ENCODE peak calls at places on chromosomes 4 and X, in four cellular contexts. One of them, this sample, is unnamed.

GRCh38 chr4:11130195-11130975 is 298.3 kb downstream of the HS3ST1 start:
- DNase-seq in CD8-positive, alpha-beta memory T cell: no peak
- DNase-seq in NCI-H1694: no peak
- DNase-seq in Peyer's patch: no peak
- DNase-seq in this sample: no peak

GRCh38 chr4:184313710-184314659 is 96.3 kb upstream of the ENPP6 start:
- DNase-seq in Peyer's patch: peak
- DNase-seq in CD8-positive, alpha-beta memory T cell: no peak
- DNase-seq in NCI-H1694: no peak
- DNase-seq in this sample: no peak

GRCh38 chr4:167185465-167185864 is 48.8 kb downstream of the SPOCK3 start:
- DNase-seq in NCI-H1694: no peak
- DNase-seq in CD8-positive, alpha-beta memory T cell: no peak
- DNase-seq in Peyer's patch: no peak
- DNase-seq in this sample: no peak

GRCh38 chrX:29490606-29491005 is 724.8 kb upstream of the MAGEB2 start:
- DNase-seq in NCI-H1694: no peak
- DNase-seq in CD8-positive, alpha-beta memory T cell: no peak
- DNase-seq in Peyer's patch: no peak
- DNase-seq in this sample: no peak

GRCh38 chrX:13101439-13102139 is 57.2 kb upstream of the FAM9C start:
- DNase-seq in Peyer's patch: peak
- DNase-seq in NCI-H1694: no peak
- DNase-seq in CD8-positive, alpha-beta memory T cell: peak
- DNase-seq in this sample: no peak

GRCh38 chr4:3683744-3684421 is 82.3 kb upstream of the ADRA2C start:
- DNase-seq in CD8-positive, alpha-beta memory T cell: no peak
- DNase-seq in Peyer's patch: no peak
- DNase-seq in NCI-H1694: no peak
- DNase-seq in this sample: no peak

GRCh38 chr4:121679267-121679666 is 17.5 kb downstream of the ANXA5 start:
- DNase-seq in CD8-positive, alpha-beta memory T cell: no peak
- DNase-seq in NCI-H1694: no peak
- DNase-seq in Peyer's patch: no peak
- DNase-seq in this sample: no peak

GRCh38 chrX:150683536-150684146 is 9.6 kb upstream of the MTMR1 start:
- DNase-seq in NCI-H1694: peak
- DNase-seq in CD8-positive, alpha-beta memory T cell: no peak
- DNase-seq in Peyer's patch: no peak
- DNase-seq in this sample: no peak

GRCh38 chr4:8645753-8646124 is 53.2 kb downstream of the CPZ start:
- DNase-seq in Peyer's patch: no peak
- DNase-seq in NCI-H1694: no peak
- DNase-seq in CD8-positive, alpha-beta memory T cell: no peak
- DNase-seq in this sample: peak

GRCh38 chrX:111259559-111259958 is 10.7 kb downstream of the CAPN6 start:
- DNase-seq in CD8-positive, alpha-beta memory T cell: no peak
- DNase-seq in Peyer's patch: no peak
- DNase-seq in NCI-H1694: no peak
- DNase-seq in this sample: no peak

GRCh38 chrX:40143987-40144386 is 46.2 kb upstream of the BCOR start:
- DNase-seq in NCI-H1694: no peak
- DNase-seq in CD8-positive, alpha-beta memory T cell: no peak
- DNase-seq in Peyer's patch: no peak
- DNase-seq in this sample: no peak

GRCh38 chr4:1644906-1645657 is 39.0 kb downstream of the FAM53A start:
- DNase-seq in Peyer's patch: no peak
- DNase-seq in CD8-positive, alpha-beta memory T cell: no peak
- DNase-seq in NCI-H1694: peak
- DNase-seq in this sample: no peak

GRCh38 chr4:16496501-16496900 is 270.2 kb upstream of the TAPT1 start:
- DNase-seq in CD8-positive, alpha-beta memory T cell: no peak
- DNase-seq in Peyer's patch: no peak
- DNase-seq in NCI-H1694: no peak
- DNase-seq in this sample: no peak

GRCh38 chr4:173934933-173935620 is 348.4 kb downstream of the FBXO8 start:
- DNase-seq in CD8-positive, alpha-beta memory T cell: no peak
- DNase-seq in Peyer's patch: no peak
- DNase-seq in NCI-H1694: no peak
- DNase-seq in this sample: no peak

GRCh38 chr4:77600521-77601451 is 4.8 kb upstream of the CXCL13 start:
- DNase-seq in CD8-positive, alpha-beta memory T cell: no peak
- DNase-seq in NCI-H1694: no peak
- DNase-seq in Peyer's patch: no peak
- DNase-seq in this sample: peak

GRCh38 chrX:39654183-39654925 is 443.4 kb downstream of the BCOR start:
- DNase-seq in CD8-positive, alpha-beta memory T cell: no peak
- DNase-seq in NCI-H1694: no peak
- DNase-seq in Peyer's patch: no peak
- DNase-seq in this sample: no peak

GRCh38 chr4:187302456-187302855 is 578.8 kb upstream of the FAT1 start:
- DNase-seq in Peyer's patch: no peak
- DNase-seq in NCI-H1694: no peak
- DNase-seq in CD8-positive, alpha-beta memory T cell: no peak
- DNase-seq in this sample: no peak

GRCh38 chr4:172989984-172990711 is 178.5 kb upstream of the GALNT7 start:
- DNase-seq in NCI-H1694: no peak
- DNase-seq in Peyer's patch: no peak
- DNase-seq in CD8-positive, alpha-beta memory T cell: no peak
- DNase-seq in this sample: no peak

GRCh38 chr4:83455300-83456183 is at the start of the genes HELQ and MRPS18C:
- DNase-seq in NCI-H1694: peak
- DNase-seq in CD8-positive, alpha-beta memory T cell: peak
- DNase-seq in Peyer's patch: peak
- DNase-seq in this sample: peak

GRCh38 chr4:184355111-184355604 is 119.2 kb downstream of the IRF2 start:
- DNase-seq in CD8-positive, alpha-beta memory T cell: no peak
- DNase-seq in NCI-H1694: no peak
- DNase-seq in Peyer's patch: peak
- DNase-seq in this sample: no peak

GRCh38 chr4:5082381-5082780 is 31.1 kb downstream of the STK32B start:
- DNase-seq in CD8-positive, alpha-beta memory T cell: no peak
- DNase-seq in Peyer's patch: no peak
- DNase-seq in NCI-H1694: no peak
- DNase-seq in this sample: no peak

GRCh38 chr4:165204462-165204830 is 2.9 kb upstream of the KLHL2 start:
- DNase-seq in NCI-H1694: no peak
- DNase-seq in CD8-positive, alpha-beta memory T cell: no peak
- DNase-seq in Peyer's patch: no peak
- DNase-seq in this sample: no peak

GRCh38 chr4:127162741-127163140 is 470.0 kb upstream of the INTU start:
- DNase-seq in CD8-positive, alpha-beta memory T cell: no peak
- DNase-seq in Peyer's patch: no peak
- DNase-seq in NCI-H1694: no peak
- DNase-seq in this sample: no peak

GRCh38 chr4:107740381-107740780 is 20.3 kb upstream of the PAPSS1 start:
- DNase-seq in Peyer's patch: no peak
- DNase-seq in CD8-positive, alpha-beta memory T cell: no peak
- DNase-seq in NCI-H1694: no peak
- DNase-seq in this sample: no peak

GRCh38 chr4:132992686-132993085 is 156.4 kb upstream of the PCDH10 start:
- DNase-seq in NCI-H1694: no peak
- DNase-seq in Peyer's patch: no peak
- DNase-seq in CD8-positive, alpha-beta memory T cell: no peak
- DNase-seq in this sample: no peak

GRCh38 chrX:41449615-41450014 is 2.5 kb downstream of the NYX start:
- DNase-seq in Peyer's patch: no peak
- DNase-seq in CD8-positive, alpha-beta memory T cell: no peak
- DNase-seq in NCI-H1694: no peak
- DNase-seq in this sample: no peak

GRCh38 chr4:60485279-60485678 is 714.8 kb upstream of the ADGRL3 start:
- DNase-seq in CD8-positive, alpha-beta memory T cell: no peak
- DNase-seq in Peyer's patch: no peak
- DNase-seq in NCI-H1694: no peak
- DNase-seq in this sample: no peak

GRCh38 chr4:12791536-12791935 is 692.6 kb downstream of the RAB28 start:
- DNase-seq in NCI-H1694: no peak
- DNase-seq in CD8-positive, alpha-beta memory T cell: no peak
- DNase-seq in Peyer's patch: no peak
- DNase-seq in this sample: no peak

GRCh38 chr4:17188035-17188967 is 289.9 kb upstream of the LDB2 start:
- DNase-seq in Peyer's patch: no peak
- DNase-seq in CD8-positive, alpha-beta memory T cell: no peak
- DNase-seq in NCI-H1694: no peak
- DNase-seq in this sample: no peak